ENCODE peak calls at places on chromosomes 7 and 10, in six cellular contexts. One of them, this sample, is unnamed.

GRCh38 chr7:85153715-85154114 is 33.1 kb downstream of the SEMA3D start:
- DNase-seq in stomach: no peak
- DNase-seq in HepG2: no peak
- DNase-seq in esophagus muscularis mucosa: no peak
- DNase-seq in suprapubic skin: no peak
- DNase-seq in transverse colon: no peak
- DNase-seq in this sample: no peak

GRCh38 chr7:70238171-70238575 is 639.9 kb downstream of the AUTS2 start:
- DNase-seq in stomach: no peak
- DNase-seq in HepG2: no peak
- DNase-seq in esophagus muscularis mucosa: no peak
- DNase-seq in suprapubic skin: no peak
- DNase-seq in transverse colon: no peak
- DNase-seq in this sample: no peak

GRCh38 chr7:154767194-154767593 is 235.7 kb downstream of the PAXIP1 start:
- DNase-seq in stomach: no peak
- DNase-seq in HepG2: no peak
- DNase-seq in esophagus muscularis mucosa: no peak
- DNase-seq in suprapubic skin: peak; percentile 14
- DNase-seq in transverse colon: no peak
- DNase-seq in this sample: no peak

GRCh38 chr10:49365675-49366415 is 30.0 kb downstream of the DRGX start:
- DNase-seq in stomach: no peak
- DNase-seq in HepG2: no peak
- DNase-seq in esophagus muscularis mucosa: peak; percentile 81
- DNase-seq in suprapubic skin: no peak
- DNase-seq in transverse colon: no peak
- DNase-seq in this sample: no peak

GRCh38 chr10:61785410-61786105 is 115.9 kb upstream of the ARID5B start:
- DNase-seq in stomach: no peak
- DNase-seq in HepG2: no peak
- DNase-seq in esophagus muscularis mucosa: peak; percentile 45
- DNase-seq in suprapubic skin: no peak
- DNase-seq in transverse colon: no peak
- DNase-seq in this sample: no peak

GRCh38 chr10:116403740-116404250 is 23.9 kb upstream of the PNLIPRP3 start:
- DNase-seq in stomach: no peak
- DNase-seq in HepG2: no peak
- DNase-seq in esophagus muscularis mucosa: no peak
- DNase-seq in suprapubic skin: no peak
- DNase-seq in transverse colon: no peak
- DNase-seq in this sample: no peak

GRCh38 chr10:119562097-119562496 is 19.6 kb upstream of the RGS10 start:
- DNase-seq in stomach: no peak
- DNase-seq in HepG2: no peak
- DNase-seq in esophagus muscularis mucosa: no peak
- DNase-seq in suprapubic skin: no peak
- DNase-seq in transverse colon: no peak
- DNase-seq in this sample: no peak

GRCh38 chr10:78247821-78248220 is 214.2 kb downstream of the RPS24 start:
- DNase-seq in stomach: no peak
- DNase-seq in HepG2: no peak
- DNase-seq in esophagus muscularis mucosa: no peak
- DNase-seq in suprapubic skin: no peak
- DNase-seq in transverse colon: no peak
- DNase-seq in this sample: no peak

GRCh38 chr10:114955984-114956383 is 18.0 kb downstream of the TRUB1 start:
- DNase-seq in stomach: no peak
- DNase-seq in HepG2: no peak
- DNase-seq in esophagus muscularis mucosa: no peak
- DNase-seq in suprapubic skin: no peak
- DNase-seq in transverse colon: no peak
- DNase-seq in this sample: no peak

GRCh38 chr10:96585726-96586418 is 940 bp downstream of the TM9SF3 start:
- DNase-seq in stomach: no peak
- DNase-seq in HepG2: no peak
- DNase-seq in esophagus muscularis mucosa: no peak
- DNase-seq in suprapubic skin: no peak
- DNase-seq in transverse colon: peak; percentile 78
- DNase-seq in this sample: no peak

GRCh38 chr7:108072116-108072515 is 58.0 kb downstream of the LAMB4 start:
- DNase-seq in stomach: no peak
- DNase-seq in HepG2: no peak
- DNase-seq in esophagus muscularis mucosa: no peak
- DNase-seq in suprapubic skin: no peak
- DNase-seq in transverse colon: no peak
- DNase-seq in this sample: no peak

GRCh38 chr7:323410-323809 is 33.4 kb downstream of the FOXL3 start:
- DNase-seq in stomach: no peak
- DNase-seq in HepG2: no peak
- DNase-seq in esophagus muscularis mucosa: no peak
- DNase-seq in suprapubic skin: no peak
- DNase-seq in transverse colon: no peak
- DNase-seq in this sample: peak; percentile 13

GRCh38 chr10:27518261-27518660 is 14.2 kb downstream of the RAB18 start:
- DNase-seq in stomach: no peak
- DNase-seq in HepG2: no peak
- DNase-seq in esophagus muscularis mucosa: no peak
- DNase-seq in suprapubic skin: no peak
- DNase-seq in transverse colon: no peak
- DNase-seq in this sample: no peak

GRCh38 chr10:70828923-70829322 is 13.2 kb downstream of the SGPL1 start:
- DNase-seq in stomach: no peak
- DNase-seq in HepG2: no peak
- DNase-seq in esophagus muscularis mucosa: no peak
- DNase-seq in suprapubic skin: no peak
- DNase-seq in transverse colon: no peak
- DNase-seq in this sample: no peak

GRCh38 chr7:139995034-139995915 is 67.5 kb downstream of the PARP12 start:
- DNase-seq in stomach: peak; percentile 85
- DNase-seq in HepG2: no peak
- DNase-seq in esophagus muscularis mucosa: no peak
- DNase-seq in suprapubic skin: no peak
- DNase-seq in transverse colon: no peak
- DNase-seq in this sample: peak; percentile 50

GRCh38 chr7:77651544-77652162 is 44.6 kb upstream of the RSBN1L start:
- DNase-seq in stomach: no peak
- DNase-seq in HepG2: peak; percentile 36
- DNase-seq in esophagus muscularis mucosa: no peak
- DNase-seq in suprapubic skin: no peak
- DNase-seq in transverse colon: no peak
- DNase-seq in this sample: no peak

GRCh38 chr10:37495415-37495814 is 362.0 kb downstream of the ZNF248 start:
- DNase-seq in stomach: no peak
- DNase-seq in HepG2: no peak
- DNase-seq in esophagus muscularis mucosa: no peak
- DNase-seq in suprapubic skin: no peak
- DNase-seq in transverse colon: no peak
- DNase-seq in this sample: no peak

GRCh38 chr7:20577362-20578069 is 38.0 kb upstream of the ABCB5 start:
- DNase-seq in stomach: no peak
- DNase-seq in HepG2: no peak
- DNase-seq in esophagus muscularis mucosa: no peak
- DNase-seq in suprapubic skin: no peak
- DNase-seq in transverse colon: no peak
- DNase-seq in this sample: no peak

GRCh38 chr10:76618171-76618570 is 1019.4 kb downstream of the KCNMA1 start:
- DNase-seq in stomach: no peak
- DNase-seq in HepG2: no peak
- DNase-seq in esophagus muscularis mucosa: no peak
- DNase-seq in suprapubic skin: no peak
- DNase-seq in transverse colon: no peak
- DNase-seq in this sample: no peak

GRCh38 chr7:5687936-5688673 is 93.4 kb downstream of the RNF216 start:
- DNase-seq in stomach: no peak
- DNase-seq in HepG2: no peak
- DNase-seq in esophagus muscularis mucosa: no peak
- DNase-seq in suprapubic skin: no peak
- DNase-seq in transverse colon: no peak
- DNase-seq in this sample: no peak

GRCh38 chr10:77226871-77227557 is 410.6 kb downstream of the KCNMA1 start:
- DNase-seq in stomach: no peak
- DNase-seq in HepG2: no peak
- DNase-seq in esophagus muscularis mucosa: no peak
- DNase-seq in suprapubic skin: no peak
- DNase-seq in transverse colon: no peak
- DNase-seq in this sample: no peak

GRCh38 chr10:11003739-11004515 is 13.7 kb upstream of the CELF2 start:
- DNase-seq in stomach: no peak
- DNase-seq in HepG2: no peak
- DNase-seq in esophagus muscularis mucosa: peak; percentile 79
- DNase-seq in suprapubic skin: no peak
- DNase-seq in transverse colon: no peak
- DNase-seq in this sample: no peak

DNA sequence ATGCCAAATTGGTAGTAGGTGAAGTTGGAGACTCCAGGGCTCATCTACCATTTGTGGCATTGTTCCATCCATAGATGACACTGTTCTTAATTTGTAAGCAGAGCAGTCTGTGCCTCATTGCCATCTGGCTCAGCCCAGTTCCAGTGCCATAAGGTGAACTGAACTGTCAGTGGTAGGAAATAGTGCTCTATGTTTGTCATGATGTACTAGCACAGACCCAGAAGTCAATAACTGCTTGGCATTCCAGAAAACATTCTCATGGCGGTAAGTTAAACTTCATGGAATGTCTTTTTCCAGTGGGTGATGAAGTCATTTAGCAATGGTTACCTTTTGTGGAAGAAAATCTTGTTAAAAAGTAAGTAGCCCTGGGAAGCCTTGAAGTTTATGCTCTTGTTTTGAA is 302.7 kb downstream of the SUGCT start:
- DNase-seq in stomach: no peak
- DNase-seq in HepG2: peak; percentile 56
- DNase-seq in esophagus muscularis mucosa: no peak
- DNase-seq in suprapubic skin: no peak
- DNase-seq in transverse colon: no peak
- DNase-seq in this sample: no peak
- H3K27ac ChIP-seq in stomach: no peak overlapping the region
- H3K27ac ChIP-seq in HepG2: no peak overlapping the region
- H3K27ac ChIP-seq in esophagus muscularis mucosa: peak overlapping the region; percentile 77
- H3K27ac ChIP-seq in suprapubic skin: no peak overlapping the region
- H3K27ac ChIP-seq in transverse colon: peak overlapping the region; percentile 0
- H3K27ac ChIP-seq in this sample: no peak overlapping the region

DNA sequence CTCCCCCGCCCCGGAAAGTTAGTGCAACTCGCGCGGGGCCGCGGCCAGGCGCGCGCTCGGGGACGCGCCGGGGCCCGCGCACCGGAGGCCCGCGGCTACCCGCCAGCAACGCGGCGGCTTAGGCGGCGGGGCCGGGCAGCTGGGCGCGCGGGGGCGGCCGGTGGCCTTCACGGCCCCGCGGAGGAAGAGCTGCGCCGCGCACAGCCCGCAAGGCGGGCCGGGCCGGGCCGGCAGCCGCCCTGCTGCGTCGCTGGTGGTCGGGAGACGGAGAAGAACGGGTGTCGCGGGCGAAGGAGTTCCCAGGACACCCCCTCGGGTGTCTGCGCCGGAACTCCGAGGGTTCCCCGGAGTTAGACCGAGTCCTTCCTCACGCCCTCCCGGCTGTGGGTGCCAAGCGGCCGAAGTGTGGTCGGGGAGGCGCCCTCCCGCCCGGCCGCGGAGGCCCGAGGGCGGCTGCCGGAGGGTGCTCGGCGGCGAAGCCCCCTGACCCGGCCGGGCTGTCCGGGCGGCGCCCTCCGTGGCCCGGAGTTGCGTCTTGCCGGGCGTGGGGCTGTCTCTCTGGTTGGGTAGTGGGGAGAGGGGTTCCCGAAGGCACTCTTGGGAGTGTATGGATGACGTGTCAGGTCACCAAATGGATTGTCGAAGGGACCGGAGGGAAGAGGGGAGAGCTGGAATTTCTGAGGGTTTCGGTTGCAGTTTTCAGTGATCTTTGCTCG is 584 bp downstream of the ST7 start:
- DNase-seq in stomach: peak; percentile 51
- DNase-seq in HepG2: peak; percentile 84
- DNase-seq in esophagus muscularis mucosa: peak; percentile 92
- DNase-seq in suprapubic skin: peak; percentile 74
- DNase-seq in transverse colon: peak; percentile 61
- DNase-seq in this sample: peak; percentile 90
- TF ChIP-seq POLR2AphosphoS5 in stomach: no peak
- TF ChIP-seq POLR2AphosphoS5 in HepG2: peak; percentile 63
- TF ChIP-seq POLR2AphosphoS5 in esophagus muscularis mucosa: peak; percentile 65
- TF ChIP-seq POLR2AphosphoS5 in suprapubic skin: no peak
- TF ChIP-seq POLR2AphosphoS5 in transverse colon: no peak
- TF ChIP-seq POLR2AphosphoS5 in this sample: peak; percentile 63

GRCh38 chr7:26155531-26156375 is 3.8 kb downstream of the NFE2L3 start:
- DNase-seq in stomach: no peak
- DNase-seq in HepG2: peak; percentile 39
- DNase-seq in esophagus muscularis mucosa: no peak
- DNase-seq in suprapubic skin: no peak
- DNase-seq in transverse colon: no peak
- DNase-seq in this sample: no peak
- TF ChIP-seq CTCF in stomach: no peak
- TF ChIP-seq CTCF in HepG2: no peak
- TF ChIP-seq CTCF in esophagus muscularis mucosa: no peak
- TF ChIP-seq CTCF in suprapubic skin: no peak
- TF ChIP-seq CTCF in transverse colon: no peak
- TF ChIP-seq CTCF in this sample: no peak

DNA sequence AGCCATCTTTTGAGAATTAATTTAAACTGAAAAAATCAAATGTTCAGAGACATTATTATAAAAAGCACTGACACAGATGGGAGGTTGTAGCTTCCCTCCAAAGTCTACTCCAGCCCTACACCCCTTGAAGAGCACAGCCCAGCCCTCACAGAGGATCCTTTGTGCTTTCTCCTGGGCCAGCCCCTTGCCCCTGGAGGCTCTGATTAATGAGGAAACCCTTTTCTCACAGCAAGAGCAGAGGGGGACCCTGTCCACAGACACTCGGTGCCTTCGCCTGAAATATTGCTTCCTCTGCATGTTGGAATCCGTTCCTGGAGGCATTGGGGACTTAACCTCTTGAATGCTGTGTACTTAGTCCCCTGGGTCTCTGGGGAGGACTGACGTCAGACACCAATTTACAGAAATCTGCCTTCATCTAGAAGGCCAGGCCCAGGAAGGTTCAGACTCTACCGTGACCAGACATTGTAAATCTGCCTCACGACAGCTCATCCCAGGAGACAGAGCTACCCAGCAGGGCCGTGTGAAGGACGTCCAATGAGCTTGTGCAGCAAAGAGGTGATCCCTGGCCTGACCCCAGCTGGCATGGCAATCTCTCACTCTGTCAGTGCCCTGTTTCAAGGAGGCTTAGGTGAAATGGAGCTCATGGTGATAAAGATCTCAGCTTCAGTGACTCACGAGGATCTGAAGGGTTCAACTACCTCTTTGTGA is 8.1 kb upstream of the TMEM72 start:
- DNase-seq in stomach: no peak
- DNase-seq in HepG2: no peak
- DNase-seq in esophagus muscularis mucosa: no peak
- DNase-seq in suprapubic skin: no peak
- DNase-seq in transverse colon: no peak
- DNase-seq in this sample: no peak
- H3K27ac ChIP-seq in stomach: no peak overlapping the region
- H3K27ac ChIP-seq in HepG2: no peak overlapping the region
- H3K27ac ChIP-seq in esophagus muscularis mucosa: no peak overlapping the region
- H3K27ac ChIP-seq in suprapubic skin: no peak overlapping the region
- H3K27ac ChIP-seq in transverse colon: no peak overlapping the region
- H3K27ac ChIP-seq in this sample: no peak overlapping the region

This sample was measured in spleen.